ENCODE peak calls at places on chromosomes 1 and 21, in ten cellular contexts. E is left lung; B is GM23248; M is heart left ventricle; U is stomach; A is endodermal cell; N is CD4-positive, alpha-beta memory T cell; C is ovary; D is keratinocyte; K is upper lobe of right lung. F is an unnamed sample. For H3K27me3, the result is how much of the 10 kb centered on the place peaks cover.

GRCh38 chr1:166089804-166090203 is 77.0 kb downstream of the FAM78B start:
- DNase-seq in E (no peak), B (no peak), M (no peak), U (no peak), A (peak), N (peak), C (no peak), D (no peak), K (no peak), F (no peak)

GRCh38 chr1:151565500-151566189 is 25.5 kb downstream of the TUFT1 start:
- DNase-seq in E (no peak), B (no peak), M (no peak), U (no peak), A (no peak), N (no peak), C (no peak), D (no peak), K (no peak), F (peak)

GRCh38 chr1:101131239-101131924 is 105.4 kb upstream of the S1PR1 start:
- DNase-seq in E (no peak), B (no peak), M (no peak), U (no peak), A (no peak), N (no peak), C (no peak), D (no peak), K (no peak), F (no peak)

GRCh38 chr1:199098468-199098867 is 459.6 kb downstream of the PTPRC start:
- DNase-seq in E (no peak), B (no peak), M (no peak), U (no peak), A (no peak), N (no peak), C (no peak), D (no peak), K (no peak), F (no peak)

GRCh38 chr1:80633947-80634710 is 1166.6 kb upstream of the ADGRL2 start:
- DNase-seq in E (no peak), B (no peak), M (no peak), U (no peak), A (no peak), N (no peak), C (no peak), D (no peak), K (no peak), F (no peak)

GRCh38 chr1:59926381-59927243 is at the start of gene CYP2J2:
- DNase-seq in E (peak), B (peak), M (peak), U (peak), A (peak), N (peak), C (peak), D (no peak), K (peak), F (peak)

GRCh38 chr1:193311226-193311948 is 125.0 kb upstream of the B3GALT2 start:
- DNase-seq in E (no peak), B (no peak), M (no peak), U (no peak), A (no peak), N (peak), C (no peak), D (no peak), K (no peak), F (no peak)

GRCh38 chr1:10888791-10889627 is 92.6 kb upstream of the CASZ1 start:
- DNase-seq in E (no peak), B (no peak), M (no peak), U (no peak), A (peak), N (no peak), C (no peak), D (no peak), K (no peak), F (no peak)

GRCh38 chr1:216665381-216665780 is 57.8 kb downstream of the ESRRG start:
- DNase-seq in E (no peak), B (peak), M (no peak), U (no peak), A (no peak), N (no peak), C (no peak), D (no peak), K (no peak), F (no peak)

GRCh38 chr1:7954683-7955082 is 6.8 kb upstream of the PARK7 start:
- DNase-seq in E (no peak), B (no peak), M (no peak), U (no peak), A (no peak), N (no peak), C (no peak), D (no peak), K (no peak), F (no peak)

GRCh38 chr21:44423312-44423821 is 31.9 kb upstream of the LRRC3 start:
- DNase-seq in E (peak), B (no peak), M (no peak), U (no peak), A (peak), N (no peak), C (no peak), D (no peak), K (peak), F (peak)

GRCh38 chr1:60146884-60147283 is 73.3 kb upstream of the C1orf87 start:
- DNase-seq in E (no peak), B (no peak), M (no peak), U (no peak), A (no peak), N (no peak), C (no peak), D (no peak), K (no peak), F (no peak)

GRCh38 chr1:154752273-154753030 is 117.6 kb downstream of the KCNN3 start:
- DNase-seq in E (no peak), B (no peak), M (no peak), U (peak), A (no peak), N (no peak), C (no peak), D (no peak), K (no peak), F (no peak)

GRCh38 chr1:20187103-20187812 is 940 bp upstream of the PLA2G2C start:
- DNase-seq in E (peak), B (no peak), M (no peak), U (peak), A (no peak), N (peak), C (no peak), D (no peak), K (no peak), F (no peak)

GRCh38 chr1:99645699-99646531 is at the start of gene PALMD:
- DNase-seq in E (peak), B (peak), M (peak), U (peak), A (peak), N (no peak), C (peak), D (no peak), K (peak), F (peak)

GRCh38 chr1:150234309-150234646 is 1.6 kb downstream of the ANP32E start:
- DNase-seq in E (no peak), B (no peak), M (no peak), U (no peak), A (no peak), N (no peak), C (no peak), D (no peak), K (no peak), F (no peak)

GRCh38 chr1:157775101-157775870 is 1.6 kb downstream of the FCRL2 start:
- DNase-seq in E (no peak), B (no peak), M (no peak), U (no peak), A (no peak), N (no peak), C (no peak), D (no peak), K (no peak), F (no peak)

GRCh38 chr1:37940299-37940947 is 6.4 kb downstream of the INPP5B start:
- DNase-seq in E (peak), B (no peak), M (no peak), U (peak), A (no peak), N (no peak), C (no peak), D (no peak), K (peak), F (peak)

GRCh38 chr1:62725255-62725654 is 37.1 kb upstream of the DOCK7 start:
- DNase-seq in E (no peak), B (peak), M (no peak), U (no peak), A (no peak), N (no peak), C (no peak), D (no peak), K (no peak), F (no peak)

GRCh38 chr1:168628807-168629206 is 52.4 kb downstream of the XCL1 start:
- DNase-seq in E (no peak), B (peak), M (no peak), U (no peak), A (no peak), N (no peak), C (no peak), D (peak), K (no peak), F (no peak)

GRCh38 chr1:21833392-21833976 is 21.4 kb downstream of the LDLRAD2 start:
- DNase-seq in E (no peak), B (no peak), M (peak), U (no peak), A (no peak), N (no peak), C (no peak), D (no peak), K (no peak), F (no peak)

GRCh38 chr1:183652547-183653467 is at the start of gene APOBEC4:
- DNase-seq in E (no peak), B (no peak), M (no peak), U (no peak), A (no peak), N (peak), C (no peak), D (no peak), K (no peak), F (peak)

GRCh38 chr1:110130113-110130591 is 17.9 kb downstream of the UBL4B start:
- DNase-seq in E (no peak), B (peak), M (peak), U (no peak), A (peak), N (no peak), C (no peak), D (no peak), K (no peak), F (no peak)

GRCh38 chr1:159088566-159089183 is 12.1 kb upstream of the AIM2 start:
- DNase-seq in E (no peak), B (no peak), M (no peak), U (no peak), A (no peak), N (no peak), C (no peak), D (no peak), K (no peak), F (no peak)

GRCh38 chr21:41379901-41380300 is 18.1 kb downstream of the MX2 start:
- DNase-seq in E (peak), B (no peak), M (no peak), U (no peak), A (no peak), N (no peak), C (no peak), D (no peak), K (no peak), F (no peak)

GRCh38 chr1:42266253-42267135 is 68.5 kb downstream of the FOXJ3 start:
- DNase-seq in E (no peak), B (no peak), M (no peak), U (no peak), A (peak), N (no peak), C (no peak), D (no peak), K (no peak), F (no peak)

GRCh38 chr1:52707927-52708655 is 9.9 kb upstream of the COA7 start:
- DNase-seq in E (peak), B (peak), M (peak), U (no peak), A (no peak), N (no peak), C (no peak), D (no peak), K (peak), F (no peak)

GRCh38 chr1:81452693-81453344 is 347.9 kb upstream of the ADGRL2 start:
- DNase-seq in E (no peak), B (no peak), M (no peak), U (no peak), A (no peak), N (no peak), C (no peak), D (no peak), K (no peak), F (no peak)

GRCh38 chr1:157181258-157181657 is 43.1 kb upstream of the ETV3 start:
- DNase-seq in E (no peak), B (no peak), M (no peak), U (no peak), A (no peak), N (no peak), C (no peak), D (no peak), K (no peak), F (no peak)

GRCh38 chr1:227532019-227532619 is 31.2 kb upstream of the ZNF678 start:
- DNase-seq in E (no peak), B (no peak), M (no peak), U (no peak), A (no peak), N (no peak), C (no peak), D (no peak), K (no peak), F (no peak)

GRCh38 chr1:82813351-82813750 is 1012.6 kb downstream of the ADGRL2 start:
- DNase-seq in E (no peak), B (no peak), M (no peak), U (no peak), A (no peak), N (no peak), C (no peak), D (no peak), K (no peak), F (no peak)

GRCh38 chr21:42785666-42786427 is 93.5 kb downstream of the WDR4 start:
- DNase-seq in E (no peak), B (no peak), M (no peak), U (no peak), A (no peak), N (no peak), C (no peak), D (no peak), K (no peak), F (no peak)

GRCh38 chr1:231215676-231216385 is 25.2 kb upstream of the GNPAT start:
- DNase-seq in E (no peak), B (no peak), M (no peak), U (no peak), A (no peak), N (no peak), C (no peak), D (no peak), K (no peak), F (no peak)

GRCh38 chr1:231216515-231216914 is 24.5 kb upstream of the GNPAT start:
- DNase-seq in E (no peak), B (no peak), M (no peak), U (peak), A (peak), N (no peak), C (no peak), D (peak), K (no peak), F (no peak)

GRCh38 chr1:231211005-231211857 is 29.8 kb upstream of the GNPAT start:
- DNase-seq in E (peak), B (peak), M (peak), U (peak), A (peak), N (peak), C (peak), D (peak), K (peak), F (peak)

GRCh38 chr1:231214918-231215675 is 25.9 kb upstream of the GNPAT start:
- DNase-seq in E (no peak), B (no peak), M (no peak), U (no peak), A (no peak), N (no peak), C (no peak), D (no peak), K (no peak), F (no peak)

GRCh38 chr1:231213831-231214573 is 27.0 kb upstream of the GNPAT start:
- DNase-seq in E (no peak), B (no peak), M (no peak), U (no peak), A (no peak), N (no peak), C (no peak), D (no peak), K (no peak), F (no peak)
- H3K27me3 ChIP-seq in E (under half), B (under half), M (under half), U (under half), A (under half), N (under half), C (under half), D (under half), K (under half), F (under half)

DNA sequence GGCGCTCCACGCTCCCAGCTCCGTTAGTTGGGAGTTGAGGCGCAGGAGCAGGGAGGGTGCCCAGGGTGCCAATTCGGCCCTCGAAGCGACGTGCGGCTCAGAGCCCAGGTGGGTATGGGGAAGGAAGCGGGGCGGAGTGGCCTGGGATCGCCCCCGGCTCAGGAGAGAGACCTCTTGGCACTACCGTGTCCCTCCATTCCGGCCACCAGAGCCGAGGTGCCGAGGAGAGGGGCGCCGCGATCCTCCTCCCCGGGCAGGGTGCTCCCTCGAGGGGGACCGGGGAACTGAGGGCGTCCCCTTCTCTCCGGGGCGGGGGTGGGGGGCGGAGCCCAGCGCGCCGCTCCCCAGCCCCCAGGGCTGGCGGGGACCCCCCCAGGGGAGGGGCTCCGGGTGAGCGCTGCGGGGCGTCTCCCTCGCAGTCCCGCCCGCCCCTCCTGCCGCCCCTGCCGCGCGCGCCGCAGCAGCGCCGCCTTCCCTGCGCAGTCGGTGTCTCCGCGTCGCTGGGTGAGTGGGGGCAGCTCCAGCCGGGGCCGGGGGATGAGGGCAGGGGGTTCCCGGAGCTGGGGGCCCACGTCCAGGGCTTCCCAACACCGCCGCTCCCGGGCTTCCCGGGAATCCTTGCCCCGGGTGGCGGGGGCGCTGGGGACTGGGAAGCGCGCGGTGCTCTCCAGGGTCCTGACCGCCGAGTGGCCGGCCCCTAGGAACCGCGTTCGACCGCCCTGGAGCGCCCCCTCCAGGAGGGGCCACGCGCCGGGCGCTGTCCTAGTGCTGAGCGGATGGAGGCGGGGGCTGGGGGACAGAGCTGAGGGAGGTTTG is at the start of gene HPCA:
- DNase-seq in E (no peak), B (peak), M (peak), U (peak), A (peak), N (no peak), C (peak), D (no peak), K (peak), F (peak)
- H3K27me3 ChIP-seq in E (half or more), B (under half), M (under half), U (under half), A (half or more), N (under half), C (under half), D (under half), K (half or more), F (under half)

DNA sequence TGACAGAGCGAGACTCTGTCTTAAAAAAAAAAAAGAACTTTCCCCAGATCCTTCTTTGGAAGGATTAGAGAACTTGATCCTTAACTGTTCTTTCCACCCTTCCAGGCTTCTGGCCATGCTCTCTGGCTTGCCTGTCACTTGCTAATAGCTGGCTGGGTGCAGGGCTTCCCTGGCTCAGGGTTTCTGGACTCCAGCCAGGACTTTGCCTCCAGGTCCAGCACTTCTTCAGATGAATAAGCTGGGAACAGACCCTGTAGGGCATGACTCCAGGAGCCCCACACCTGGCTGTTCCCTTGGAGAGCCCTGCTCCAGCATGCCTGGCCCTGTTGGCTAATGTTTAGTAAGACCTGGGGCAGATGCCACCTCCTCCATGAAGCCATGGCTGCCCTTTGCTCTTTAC is 3.3 kb upstream of the NT5C1A start:
- DNase-seq in E (no peak), B (no peak), M (no peak), U (no peak), A (no peak), N (no peak), C (no peak), D (peak), K (no peak), F (no peak)
- H3K27me3 ChIP-seq in E (under half), B (under half), M (under half), U (under half), A (half or more), N (under half), C (under half), D (under half), K (under half), F (under half)

DNA sequence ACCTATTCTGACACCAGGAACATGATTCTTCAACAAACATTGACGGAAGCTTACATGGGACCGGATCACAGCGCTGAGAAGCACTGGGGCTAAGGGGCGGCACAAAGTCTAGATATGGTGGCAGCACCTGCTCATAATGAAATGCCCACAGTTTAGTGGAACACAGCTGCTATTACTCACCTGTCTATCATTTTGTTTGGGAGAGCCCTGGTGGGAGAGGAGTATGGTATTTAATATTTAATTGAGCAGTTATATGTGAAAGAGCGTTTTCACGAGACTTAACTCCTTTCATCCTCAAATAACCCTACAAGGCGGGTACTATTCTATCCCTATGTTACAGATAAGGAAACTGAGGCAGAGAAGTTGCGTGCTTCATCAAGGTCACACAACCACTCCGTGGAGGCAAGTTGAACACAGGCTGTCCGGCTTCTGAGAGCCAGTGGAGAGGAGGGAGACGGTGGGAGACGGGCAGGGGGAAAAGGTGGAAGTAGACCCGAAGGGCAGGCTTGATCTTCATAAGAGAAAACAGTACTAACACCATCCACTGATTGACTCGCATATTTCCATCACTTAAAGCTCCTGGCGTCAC is 789 bp upstream of the TSNAX start:
- DNase-seq in E (no peak), B (no peak), M (no peak), U (no peak), A (no peak), N (no peak), C (no peak), D (no peak), K (no peak), F (no peak)
- H3K27me3 ChIP-seq in E (under half), B (under half), M (under half), U (under half), A (under half), N (under half), C (under half), D (under half), K (under half), F (under half)

GRCh38 chr1:77281491-77282186 is at the start of gene AK5:
- DNase-seq in E (peak), B (peak), M (peak), U (peak), A (no peak), N (peak), C (no peak), D (no peak), K (peak), F (peak)
- H3K27me3 ChIP-seq in E (half or more), B (under half), M (under half), U (under half), A (half or more), N (under half), C (under half), D (under half), K (half or more), F (under half)

GRCh38 chr21:33121715-33122475 is 52.0 kb downstream of the OLIG1 start:
- DNase-seq in E (no peak), B (peak), M (no peak), U (no peak), A (peak), N (no peak), C (no peak), D (no peak), K (no peak), F (peak)

GRCh38 chr21:33124879-33125278 is 54.9 kb downstream of the OLIG1 start:
- DNase-seq in E (no peak), B (no peak), M (peak), U (no peak), A (no peak), N (no peak), C (no peak), D (no peak), K (no peak), F (no peak)

GRCh38 chr21:33123396-33124120 is 53.6 kb downstream of the OLIG1 start:
- DNase-seq in E (no peak), B (peak), M (no peak), U (no peak), A (no peak), N (no peak), C (no peak), D (no peak), K (no peak), F (no peak)

GRCh38 chr21:33125981-33126380 is 56.0 kb downstream of the OLIG1 start:
- DNase-seq in E (no peak), B (no peak), M (no peak), U (no peak), A (no peak), N (no peak), C (no peak), D (no peak), K (no peak), F (no peak)

GRCh38 chr21:33122507-33122906 is 52.6 kb downstream of the OLIG1 start:
- DNase-seq in E (no peak), B (no peak), M (no peak), U (no peak), A (no peak), N (no peak), C (no peak), D (no peak), K (no peak), F (no peak)
- H3K27me3 ChIP-seq in E (half or more), B (half or more), M (under half), U (under half), A (under half), N (under half), C (under half), D (under half), K (under half), F (under half)

GRCh38 chr1:75243124-75243523 is 108.9 kb downstream of the LHX8 start:
- DNase-seq in E (no peak), B (no peak), M (no peak), U (no peak), A (no peak), N (no peak), C (no peak), D (no peak), K (no peak), F (no peak)
- H3K27me3 ChIP-seq in E (under half), B (under half), M (under half), U (under half), A (under half), N (under half), C (under half), D (under half), K (under half), F (under half)

F was measured in WERI-Rb-1.